ENCODE peak calls at places on chromosomes 3 and 15, in five cellular contexts. M is right lobe of liver, G is ovary, D is cardiac muscle cell, K is A673. I is an unnamed sample. For H3K4me1, the result is how much of the 10 kb centered on the place peaks cover.

GRCh38 chr3:78988324-78988723 is 779.5 kb downstream of the ROBO1 start:
- DNase-seq in M (no peak), G (no peak), D (peak), K (peak), I (no peak)

GRCh38 chr3:188854395-188855149 is 317.2 kb upstream of the TPRG1 start:
- DNase-seq in M (no peak), G (no peak), D (peak), K (peak), I (no peak)

GRCh38 chr3:175526609-175527280 is 667.6 kb downstream of the NAALADL2 start:
- DNase-seq in M (no peak), G (no peak), D (peak), K (no peak), I (no peak)

GRCh38 chr15:96353931-96354730 is 23.6 kb downstream of the NR2F2 start:
- DNase-seq in M (peak), G (peak), D (peak), K (no peak), I (peak)

GRCh38 chr15:28885630-28886430 is at the start of gene APBA2:
- DNase-seq in M (no peak), G (no peak), D (peak), K (peak), I (peak)

GRCh38 chr3:197613187-197613586 is 57.4 kb upstream of the BDH1 start:
- DNase-seq in M (no peak), G (no peak), D (no peak), K (no peak), I (no peak)

GRCh38 chr3:183692436-183692835 is 5.2 kb upstream of the YEATS2 start:
- DNase-seq in M (no peak), G (no peak), D (no peak), K (no peak), I (no peak)

GRCh38 chr15:85407421-85408269 is 27.2 kb downstream of the AKAP13 start:
- DNase-seq in M (no peak), G (peak), D (peak), K (no peak), I (no peak)

GRCh38 chr3:172305552-172305951 is 142.7 kb downstream of the GHSR start:
- DNase-seq in M (no peak), G (no peak), D (peak), K (no peak), I (no peak)

GRCh38 chr3:194598771-194599557 is 34.3 kb downstream of the TMEM44 start:
- DNase-seq in M (no peak), G (no peak), D (peak), K (peak), I (peak)

GRCh38 chr3:184145120-184145524 is 10.0 kb downstream of the EIF2B5 start:
- DNase-seq in M (no peak), G (no peak), D (peak), K (peak), I (peak)

GRCh38 chr3:122982202-122983185 is 45.1 kb downstream of the SEMA5B start:
- DNase-seq in M (no peak), G (no peak), D (no peak), K (peak), I (no peak)

GRCh38 chr3:55292360-55292759 is 194.7 kb downstream of the WNT5A start:
- DNase-seq in M (no peak), G (no peak), D (no peak), K (no peak), I (no peak)

GRCh38 chr3:127215714-127216414 is 22.9 kb downstream of the PRR23E start:
- DNase-seq in M (no peak), G (no peak), D (no peak), K (no peak), I (no peak)

GRCh38 chr15:70024521-70024920 is 73.2 kb downstream of the TLE3 start:
- DNase-seq in M (no peak), G (no peak), D (no peak), K (no peak), I (no peak)

DNA sequence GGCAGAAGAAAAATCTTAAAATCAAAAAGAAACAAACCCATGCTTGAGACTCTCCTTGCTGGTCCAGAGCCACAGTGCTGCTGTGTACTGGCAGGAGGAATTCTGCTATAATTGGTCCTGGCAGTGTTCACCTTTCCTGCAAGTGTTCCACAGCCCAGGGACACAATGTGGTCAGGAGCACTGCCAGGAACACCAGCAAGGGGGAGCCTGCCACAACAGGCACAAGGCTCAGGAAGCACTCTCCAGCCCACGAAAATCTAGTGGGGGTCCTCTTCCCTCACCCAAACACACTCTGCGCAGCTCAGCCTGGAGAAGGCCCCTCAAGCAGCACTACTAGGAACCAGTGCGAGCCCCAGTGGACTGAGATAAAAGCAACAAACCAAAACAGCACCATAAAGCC is 92.9 kb downstream of the UBE3A start:
- DNase-seq in M (no peak), G (no peak), D (peak), K (no peak), I (no peak)
- H3K4me1 ChIP-seq in M (under half), G (under half), D (under half), K (under half), I (under half)

GRCh38 chr15:31353931-31354330 is 27.3 kb downstream of the KLF13 start:
- DNase-seq in M (no peak), G (no peak), D (peak), K (no peak), I (no peak)

GRCh38 chr15:31350771-31351170 is 24.1 kb downstream of the KLF13 start:
- DNase-seq in M (no peak), G (no peak), D (no peak), K (no peak), I (no peak)

GRCh38 chr15:31352911-31353811 is 26.5 kb downstream of the KLF13 start:
- DNase-seq in M (no peak), G (peak), D (peak), K (peak), I (no peak)

GRCh38 chr15:31349233-31350141 is 22.9 kb downstream of the KLF13 start:
- DNase-seq in M (no peak), G (no peak), D (no peak), K (no peak), I (peak)

DNA sequence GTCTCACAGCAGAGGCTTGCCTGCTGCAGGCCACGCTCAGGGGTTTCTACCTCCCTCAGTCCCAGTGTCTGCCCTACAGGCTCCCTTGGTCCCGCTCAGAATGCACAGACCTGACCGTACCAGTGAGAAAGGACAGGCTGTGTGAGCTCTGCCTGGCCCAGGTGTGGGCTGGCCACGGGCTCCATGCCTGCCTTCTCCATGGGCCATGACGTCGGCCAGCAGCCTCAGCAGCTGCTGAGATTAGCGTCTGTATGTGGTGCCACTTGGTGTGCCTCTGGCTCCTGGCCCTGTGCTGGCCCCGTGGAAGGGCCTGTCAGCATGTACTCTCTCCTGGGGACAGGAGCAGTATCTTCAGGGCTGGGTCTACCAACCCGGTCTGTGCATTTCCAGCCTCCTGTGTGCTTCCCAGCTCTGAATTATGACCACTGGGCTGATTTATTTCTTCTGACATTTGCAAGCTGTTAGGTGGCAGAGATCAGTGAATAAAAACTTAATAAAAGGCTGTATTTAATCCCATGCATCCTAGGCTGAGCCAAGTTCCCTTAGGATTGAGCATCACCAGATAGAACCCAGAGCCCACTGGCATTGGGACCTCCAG is 25.7 kb downstream of the KLF13 start:
- DNase-seq in M (peak), G (no peak), D (peak), K (no peak), I (peak)
- H3K4me3 ChIP-seq in M (no peak), G (no peak), D (no peak), K (no peak), I (no peak)

GRCh38 chr3:66236281-66236680 is 15.5 kb downstream of the SLC25A26 start:
- DNase-seq in M (no peak), G (no peak), D (peak), K (peak), I (no peak)
- TF ChIP-seq CTCF in M (no peak), G (no peak), D (peak), K (peak), I (no peak)

GRCh38 chr15:58987501-58988010 is at the start of gene RNF111:
- DNase-seq in M (peak), G (peak), D (peak), K (peak), I (peak)

GRCh38 chr15:58985443-58985842 is 2.0 kb upstream of the RNF111 start:
- DNase-seq in M (peak), G (peak), D (peak), K (peak), I (no peak)

GRCh38 chr15:58980351-58980939 is 7.0 kb upstream of the RNF111 start:
- DNase-seq in M (no peak), G (no peak), D (peak), K (peak), I (no peak)

GRCh38 chr15:58987036-58987435 is 427 bp upstream of the RNF111 start:
- DNase-seq in M (no peak), G (no peak), D (no peak), K (peak), I (no peak)

GRCh38 chr15:58981808-58982475 is 5.5 kb upstream of the RNF111 start:
- DNase-seq in M (no peak), G (no peak), D (no peak), K (no peak), I (no peak)
- H3K4me1 ChIP-seq in M (under half), G (under half), D (under half), K (under half), I (under half)

DNA sequence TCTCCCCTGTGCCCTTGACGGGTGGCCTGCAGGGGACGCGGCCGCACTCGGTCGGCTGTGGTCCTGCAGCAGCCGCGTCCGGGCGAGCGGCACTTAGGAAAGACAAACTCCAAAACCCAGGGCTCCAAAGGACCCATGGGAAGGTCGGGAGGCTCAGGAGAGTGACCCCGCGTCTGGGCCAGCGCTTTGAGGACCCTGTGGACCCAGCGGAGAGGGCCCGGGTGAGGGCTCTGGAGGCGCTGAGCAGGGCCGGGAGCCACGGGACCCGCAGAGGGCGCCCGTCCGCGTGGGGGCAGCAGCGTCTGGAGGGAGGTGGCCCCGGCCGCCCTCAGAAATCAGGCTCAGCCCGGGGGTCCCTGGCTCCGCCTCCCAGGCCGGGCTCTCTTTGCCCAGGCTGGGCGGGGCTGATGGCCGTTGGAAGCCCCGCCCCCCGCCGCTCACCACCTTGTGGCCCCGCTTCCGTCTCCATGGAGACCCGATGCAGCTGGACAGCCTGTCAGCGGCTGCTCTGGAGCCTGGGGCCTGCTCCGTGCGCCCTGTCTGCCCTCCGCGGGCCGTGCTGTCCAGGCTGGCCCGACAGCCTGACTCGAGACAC is 34.6 kb upstream of the RPL32 start:
- DNase-seq in M (no peak), G (peak), D (peak), K (no peak), I (no peak)
- H3K4me3 ChIP-seq in M (no peak), G (peak), D (no peak), K (no peak), I (no peak)